ENCODE peak calls at places on chromosomes 13 and 19, in six cellular contexts. One of them, this sample, is unnamed.

GRCh38 chr19:3683405-3683865 is 16.8 kb downstream of the PIP5K1C start:
- DNase-seq in WERI-Rb-1: no peak
- DNase-seq in tibial artery: no peak
- DNase-seq in neural progenitor cell: peak; percentile 26
- DNase-seq in lower leg skin: no peak
- DNase-seq in heart right ventricle: peak; percentile 56
- DNase-seq in this sample: no peak

GRCh38 chr19:48629599-48630288 is 7.4 kb downstream of the DBP start:
- DNase-seq in WERI-Rb-1: no peak
- DNase-seq in tibial artery: peak; percentile 77
- DNase-seq in neural progenitor cell: peak; percentile 95
- DNase-seq in lower leg skin: no peak
- DNase-seq in heart right ventricle: peak; percentile 62
- DNase-seq in this sample: no peak

GRCh38 chr19:2365201-2365970 is 5.3 kb downstream of the TMPRSS9 start:
- DNase-seq in WERI-Rb-1: no peak
- DNase-seq in tibial artery: no peak
- DNase-seq in neural progenitor cell: no peak
- DNase-seq in lower leg skin: no peak
- DNase-seq in heart right ventricle: no peak
- DNase-seq in this sample: no peak

GRCh38 chr13:31029129-31029528 is 96.7 kb downstream of the TEX26 start:
- DNase-seq in WERI-Rb-1: no peak
- DNase-seq in tibial artery: no peak
- DNase-seq in neural progenitor cell: no peak
- DNase-seq in lower leg skin: no peak
- DNase-seq in heart right ventricle: no peak
- DNase-seq in this sample: no peak

GRCh38 chr13:89034015-89034414 is 1362.8 kb downstream of the SLITRK5 start:
- DNase-seq in WERI-Rb-1: no peak
- DNase-seq in tibial artery: no peak
- DNase-seq in neural progenitor cell: no peak
- DNase-seq in lower leg skin: no peak
- DNase-seq in heart right ventricle: no peak
- DNase-seq in this sample: no peak

GRCh38 chr19:18321729-18322091 is 1.2 kb downstream of the LSM4 start:
- DNase-seq in WERI-Rb-1: no peak
- DNase-seq in tibial artery: no peak
- DNase-seq in neural progenitor cell: no peak
- DNase-seq in lower leg skin: no peak
- DNase-seq in heart right ventricle: no peak
- DNase-seq in this sample: no peak

GRCh38 chr13:101499406-101499805 is 46.9 kb downstream of the ITGBL1 start:
- DNase-seq in WERI-Rb-1: no peak
- DNase-seq in tibial artery: no peak
- DNase-seq in neural progenitor cell: no peak
- DNase-seq in lower leg skin: no peak
- DNase-seq in heart right ventricle: no peak
- DNase-seq in this sample: no peak

GRCh38 chr13:63408227-63409202 is 1992.9 kb upstream of the PCDH20 start:
- DNase-seq in WERI-Rb-1: no peak
- DNase-seq in tibial artery: no peak
- DNase-seq in neural progenitor cell: peak; percentile 16
- DNase-seq in lower leg skin: no peak
- DNase-seq in heart right ventricle: no peak
- DNase-seq in this sample: no peak

GRCh38 chr13:52738719-52739467 is 727 bp downstream of the CNMD start:
- DNase-seq in WERI-Rb-1: no peak
- DNase-seq in tibial artery: no peak
- DNase-seq in neural progenitor cell: peak; percentile 87
- DNase-seq in lower leg skin: no peak
- DNase-seq in heart right ventricle: no peak
- DNase-seq in this sample: no peak

GRCh38 chr13:51249767-51250741 is 27.9 kb downstream of the FAM124A start:
- DNase-seq in WERI-Rb-1: no peak
- DNase-seq in tibial artery: no peak
- DNase-seq in neural progenitor cell: no peak
- DNase-seq in lower leg skin: no peak
- DNase-seq in heart right ventricle: no peak
- DNase-seq in this sample: no peak

GRCh38 chr19:44848036-44848804 is 2.1 kb downstream of the NECTIN2 start:
- DNase-seq in WERI-Rb-1: peak; percentile 57
- DNase-seq in tibial artery: no peak
- DNase-seq in neural progenitor cell: peak; percentile 67
- DNase-seq in lower leg skin: no peak
- DNase-seq in heart right ventricle: peak; percentile 26
- DNase-seq in this sample: peak; percentile 85

GRCh38 chr19:36409841-36410240 is 8.6 kb downstream of the ZFP82 start:
- DNase-seq in WERI-Rb-1: no peak
- DNase-seq in tibial artery: no peak
- DNase-seq in neural progenitor cell: no peak
- DNase-seq in lower leg skin: no peak
- DNase-seq in heart right ventricle: no peak
- DNase-seq in this sample: no peak

GRCh38 chr19:35518313-35518712 is 4.9 kb upstream of the DMKN start:
- DNase-seq in WERI-Rb-1: no peak
- DNase-seq in tibial artery: no peak
- DNase-seq in neural progenitor cell: no peak
- DNase-seq in lower leg skin: no peak
- DNase-seq in heart right ventricle: no peak
- DNase-seq in this sample: no peak

GRCh38 chr13:97278395-97279078 is 56.4 kb downstream of the MBNL2 start:
- DNase-seq in WERI-Rb-1: no peak
- DNase-seq in tibial artery: no peak
- DNase-seq in neural progenitor cell: no peak
- DNase-seq in lower leg skin: no peak
- DNase-seq in heart right ventricle: no peak
- DNase-seq in this sample: no peak

GRCh38 chr19:18809149-18809978 is 18.3 kb upstream of the COMP start:
- DNase-seq in WERI-Rb-1: no peak
- DNase-seq in tibial artery: peak; percentile 91
- DNase-seq in neural progenitor cell: no peak
- DNase-seq in lower leg skin: peak; percentile 87
- DNase-seq in heart right ventricle: peak; percentile 49
- DNase-seq in this sample: no peak

GRCh38 chr19:7564866-7565265 is 29.3 kb downstream of the PNPLA6 start:
- DNase-seq in WERI-Rb-1: no peak
- DNase-seq in tibial artery: no peak
- DNase-seq in neural progenitor cell: no peak
- DNase-seq in lower leg skin: no peak
- DNase-seq in heart right ventricle: no peak
- DNase-seq in this sample: no peak
- H3K4me3 ChIP-seq in WERI-Rb-1: no peak overlapping the region
- H3K4me3 ChIP-seq in tibial artery: no peak overlapping the region
- H3K4me3 ChIP-seq in neural progenitor cell: no peak overlapping the region
- H3K4me3 ChIP-seq in lower leg skin: no peak overlapping the region
- H3K4me3 ChIP-seq in heart right ventricle: no peak overlapping the region
- H3K4me3 ChIP-seq in this sample: no peak overlapping the region

DNA sequence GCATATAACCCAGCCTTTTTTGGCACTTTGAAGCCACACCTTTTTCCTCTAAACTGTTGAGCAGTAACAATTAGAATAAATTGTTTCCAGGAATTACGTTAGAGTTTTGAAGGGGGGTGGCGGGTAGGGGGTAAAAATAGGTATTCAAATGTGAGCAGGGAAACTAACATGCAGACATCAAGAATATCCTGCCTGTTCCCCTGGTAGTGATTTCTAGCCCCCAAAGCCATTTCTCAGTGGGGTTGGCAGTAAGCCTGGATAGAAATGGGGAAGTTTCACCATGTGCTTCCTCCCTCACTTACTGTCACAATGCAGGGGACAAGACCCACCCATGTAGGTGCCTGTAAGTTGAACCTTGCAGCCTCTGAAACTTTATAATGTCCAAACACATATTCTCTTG is 3.8 kb downstream of the DOCK9 start:
- DNase-seq in WERI-Rb-1: no peak
- DNase-seq in tibial artery: no peak
- DNase-seq in neural progenitor cell: no peak
- DNase-seq in lower leg skin: no peak
- DNase-seq in heart right ventricle: no peak
- DNase-seq in this sample: no peak
- H3K4me3 ChIP-seq in WERI-Rb-1: no peak overlapping the region
- H3K4me3 ChIP-seq in tibial artery: no peak overlapping the region
- H3K4me3 ChIP-seq in neural progenitor cell: no peak overlapping the region
- H3K4me3 ChIP-seq in lower leg skin: no peak overlapping the region
- H3K4me3 ChIP-seq in heart right ventricle: peak overlapping the region; percentile 30
- H3K4me3 ChIP-seq in this sample: peak overlapping the region; percentile 16

GRCh38 chr19:408441-409005 is 424 bp downstream of the C2CD4C start:
- DNase-seq in WERI-Rb-1: peak; percentile 66
- DNase-seq in tibial artery: peak; percentile 62
- DNase-seq in neural progenitor cell: no peak
- DNase-seq in lower leg skin: no peak
- DNase-seq in heart right ventricle: no peak
- DNase-seq in this sample: no peak
- H3K4me3 ChIP-seq in WERI-Rb-1: peak overlapping the region; percentile 73
- H3K4me3 ChIP-seq in tibial artery: peak overlapping the region; percentile 33
- H3K4me3 ChIP-seq in neural progenitor cell: peak overlapping the region; percentile 99
- H3K4me3 ChIP-seq in lower leg skin: peak overlapping the region; percentile 6
- H3K4me3 ChIP-seq in heart right ventricle: peak overlapping the region; percentile 62
- H3K4me3 ChIP-seq in this sample: peak overlapping the region; percentile 77

GRCh38 chr19:952049-952679 is 26.3 kb downstream of the ARID3A start:
- DNase-seq in WERI-Rb-1: no peak
- DNase-seq in tibial artery: no peak
- DNase-seq in neural progenitor cell: no peak
- DNase-seq in lower leg skin: no peak
- DNase-seq in heart right ventricle: no peak
- DNase-seq in this sample: no peak
- H3K4me3 ChIP-seq in WERI-Rb-1: no peak overlapping the region
- H3K4me3 ChIP-seq in tibial artery: no peak overlapping the region
- H3K4me3 ChIP-seq in neural progenitor cell: no peak overlapping the region
- H3K4me3 ChIP-seq in lower leg skin: no peak overlapping the region
- H3K4me3 ChIP-seq in heart right ventricle: no peak overlapping the region
- H3K4me3 ChIP-seq in this sample: no peak overlapping the region

DNA sequence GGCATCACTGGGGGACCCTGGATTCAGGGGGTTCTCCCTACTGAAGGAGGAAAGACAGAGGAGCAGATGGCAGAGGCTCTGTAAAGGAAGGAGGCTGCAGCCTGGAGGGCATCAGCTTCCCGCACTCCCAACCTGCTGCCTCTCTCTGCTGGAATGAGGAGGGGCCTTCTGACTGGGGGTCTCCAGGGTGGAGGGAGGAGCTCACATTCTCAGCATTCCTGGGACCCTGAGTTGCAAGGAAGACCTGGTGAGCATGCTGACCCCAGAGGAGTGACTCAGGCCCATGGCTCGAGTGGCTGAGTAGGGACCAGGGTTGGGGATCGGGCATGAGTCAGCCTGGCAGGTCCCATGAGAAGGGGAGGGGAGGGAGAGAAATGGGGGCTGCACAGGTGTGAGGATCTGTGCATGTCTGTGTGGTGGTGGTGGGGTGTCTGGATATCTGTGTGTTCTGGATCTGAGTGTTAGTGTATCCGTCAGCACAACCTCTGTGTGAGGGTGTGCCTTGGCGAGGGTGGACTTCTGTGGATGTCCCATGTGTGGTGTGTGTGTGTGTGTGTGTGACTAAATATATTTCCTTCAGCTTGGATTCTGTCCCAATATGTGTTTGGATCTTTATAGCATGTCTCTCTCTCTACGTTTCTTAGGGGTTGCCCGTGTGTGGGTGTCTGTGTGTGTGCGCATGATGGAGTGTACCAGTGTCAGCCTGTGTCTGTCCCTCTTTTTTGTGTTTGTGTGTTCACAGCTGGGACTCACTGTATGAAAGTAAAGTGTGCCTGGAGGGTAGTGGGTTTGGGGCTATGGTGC is 4.6 kb downstream of the AXL start:
- DNase-seq in WERI-Rb-1: no peak
- DNase-seq in tibial artery: peak; percentile 82
- DNase-seq in neural progenitor cell: peak; percentile 81
- DNase-seq in lower leg skin: no peak
- DNase-seq in heart right ventricle: no peak
- DNase-seq in this sample: peak; percentile 87
- H3K4me3 ChIP-seq in WERI-Rb-1: no peak overlapping the region
- H3K4me3 ChIP-seq in tibial artery: peak overlapping the region; percentile 8
- H3K4me3 ChIP-seq in neural progenitor cell: no peak overlapping the region
- H3K4me3 ChIP-seq in lower leg skin: no peak overlapping the region
- H3K4me3 ChIP-seq in heart right ventricle: no peak overlapping the region
- H3K4me3 ChIP-seq in this sample: peak overlapping the region; percentile 41

GRCh38 chr19:12159773-12160414 is 3.0 kb upstream of the ZNF136 start:
- DNase-seq in WERI-Rb-1: no peak
- DNase-seq in tibial artery: no peak
- DNase-seq in neural progenitor cell: peak; percentile 10
- DNase-seq in lower leg skin: no peak
- DNase-seq in heart right ventricle: no peak
- DNase-seq in this sample: no peak

GRCh38 chr19:12163841-12164240 is 945 bp downstream of the ZNF136 start:
- DNase-seq in WERI-Rb-1: no peak
- DNase-seq in tibial artery: no peak
- DNase-seq in neural progenitor cell: peak; percentile 24
- DNase-seq in lower leg skin: no peak
- DNase-seq in heart right ventricle: no peak
- DNase-seq in this sample: no peak

GRCh38 chr19:12162882-12163806 is at the start of gene ZNF136:
- DNase-seq in WERI-Rb-1: peak; percentile 96
- DNase-seq in tibial artery: peak; percentile 98
- DNase-seq in neural progenitor cell: peak; percentile 97
- DNase-seq in lower leg skin: peak; percentile 93
- DNase-seq in heart right ventricle: peak; percentile 93
- DNase-seq in this sample: peak; percentile 95

GRCh38 chr19:12166596-12166995 is 3.7 kb downstream of the ZNF136 start:
- DNase-seq in WERI-Rb-1: no peak
- DNase-seq in tibial artery: no peak
- DNase-seq in neural progenitor cell: no peak
- DNase-seq in lower leg skin: no peak
- DNase-seq in heart right ventricle: no peak
- DNase-seq in this sample: no peak

GRCh38 chr19:12162513-12162881 is 399 bp upstream of the ZNF136 start:
- DNase-seq in WERI-Rb-1: no peak
- DNase-seq in tibial artery: no peak
- DNase-seq in neural progenitor cell: no peak
- DNase-seq in lower leg skin: no peak
- DNase-seq in heart right ventricle: no peak
- DNase-seq in this sample: no peak
- H3K4me3 ChIP-seq in WERI-Rb-1: peak overlapping the region; percentile 68
- H3K4me3 ChIP-seq in tibial artery: peak overlapping the region; percentile 73
- H3K4me3 ChIP-seq in neural progenitor cell: peak overlapping the region; percentile 85
- H3K4me3 ChIP-seq in lower leg skin: peak overlapping the region; percentile 92
- H3K4me3 ChIP-seq in heart right ventricle: peak overlapping the region; percentile 78
- H3K4me3 ChIP-seq in this sample: peak overlapping the region; percentile 88

This sample was measured in coronary artery.